ENCODE peak calls at places on chromosomes 16 and 17, in five cellular contexts. I is tibial artery, Z is small intestine, L is dorsolateral prefrontal cortex, P is HFF-Myc. V is an unnamed sample.

GRCh38 chr16:29784901-29785500 is 5.5 kb upstream of the KIF22 start:
- DNase-seq in I (peak; percentile 83), Z (no peak), L (peak; percentile 78), P (no peak), V (no peak)

GRCh38 chr17:73211745-73212144 is 18.9 kb downstream of the COG1 start:
- DNase-seq in I (peak; percentile 41), Z (no peak), L (no peak), P (no peak), V (no peak)

GRCh38 chr16:24045641-24046040 is 209.9 kb downstream of the PRKCB start:
- DNase-seq in I (no peak), Z (no peak), L (no peak), P (no peak), V (no peak)

GRCh38 chr17:77935121-77935571 is 23.4 kb upstream of the TNRC6C start:
- DNase-seq in I (peak; percentile 74), Z (peak; percentile 7), L (no peak), P (no peak), V (no peak)

GRCh38 chr16:73329363-73330306 is 281.7 kb upstream of the ZFHX3 start:
- DNase-seq in I (no peak), Z (peak; percentile 59), L (peak; percentile 89), P (no peak), V (no peak)

GRCh38 chr16:28259091-28259780 is 33.1 kb upstream of the SBK1 start:
- DNase-seq in I (no peak), Z (no peak), L (no peak), P (no peak), V (no peak)

GRCh38 chr17:57739402-57740224 is 5.5 kb downstream of the CCDC182 start:
- DNase-seq in I (no peak), Z (peak; percentile 59), L (no peak), P (peak; percentile 11), V (no peak)

GRCh38 chr17:77125432-77125901 is 15.3 kb upstream of the SEC14L1 start:
- DNase-seq in I (no peak), Z (no peak), L (no peak), P (peak; percentile 94), V (peak; percentile 75)

GRCh38 chr16:30941600-30942420 is 7.1 kb upstream of the ORAI3 start:
- DNase-seq in I (peak; percentile 80), Z (peak; percentile 87), L (peak; percentile 74), P (peak; percentile 51), V (no peak)

GRCh38 chr16:53091508-53092211 is 36.9 kb downstream of the CHD9 start:
- DNase-seq in I (peak; percentile 74), Z (no peak), L (peak; percentile 87), P (peak; percentile 87), V (peak; percentile 97)

GRCh38 chr17:8628172-8628571 is 2.4 kb downstream of the MYH10 start:
- DNase-seq in I (no peak), Z (no peak), L (no peak), P (no peak), V (no peak)
- H3K4me3 ChIP-seq in I (peak overlapping the region; percentile 91), Z (no peak overlapping the region), L (peak overlapping the region; percentile 88), P (peak overlapping the region; percentile 70), V (no peak overlapping the region)

DNA sequence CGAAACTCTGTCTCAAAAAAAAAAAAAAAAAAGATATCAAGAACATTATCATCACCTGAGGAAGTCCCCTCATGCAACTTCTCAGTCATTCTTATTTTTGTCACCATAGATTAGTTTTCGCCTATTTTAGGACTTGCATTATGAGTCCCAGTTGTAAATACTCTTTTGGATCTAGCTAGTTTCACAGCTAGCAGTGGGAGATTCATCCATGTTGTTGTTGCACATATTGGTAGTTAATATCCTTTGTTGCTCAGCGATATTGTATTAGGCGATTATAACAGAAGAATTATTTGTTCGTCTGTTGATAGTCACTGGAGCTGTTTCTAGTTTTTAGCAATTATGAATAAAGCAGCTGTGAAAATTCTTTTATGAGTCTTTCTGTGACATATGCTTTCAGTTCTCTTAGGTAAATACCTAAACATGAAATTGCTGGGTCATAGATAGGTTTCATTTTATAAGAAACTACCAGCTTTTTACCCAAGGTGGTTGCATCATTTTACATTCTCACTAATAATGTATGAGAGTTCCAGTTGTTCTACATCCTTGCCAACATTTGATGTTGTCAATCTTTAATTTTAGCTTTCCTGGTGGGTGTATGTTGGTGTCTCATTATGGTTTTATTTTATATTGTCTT is 40.7 kb upstream of the MAP3K14 start:
- DNase-seq in I (no peak), Z (no peak), L (no peak), P (no peak), V (no peak)
- H3K4me3 ChIP-seq in I (no peak overlapping the region), Z (no peak overlapping the region), L (no peak overlapping the region), P (no peak overlapping the region), V (no peak overlapping the region)

GRCh38 chr16:85082553-85083050 is 29.7 kb downstream of the CIBAR2 start:
- DNase-seq in I (no peak), Z (peak; percentile 15), L (no peak), P (no peak), V (no peak)
- H3K4me3 ChIP-seq in I (no peak overlapping the region), Z (no peak overlapping the region), L (no peak overlapping the region), P (no peak overlapping the region), V (no peak overlapping the region)

DNA sequence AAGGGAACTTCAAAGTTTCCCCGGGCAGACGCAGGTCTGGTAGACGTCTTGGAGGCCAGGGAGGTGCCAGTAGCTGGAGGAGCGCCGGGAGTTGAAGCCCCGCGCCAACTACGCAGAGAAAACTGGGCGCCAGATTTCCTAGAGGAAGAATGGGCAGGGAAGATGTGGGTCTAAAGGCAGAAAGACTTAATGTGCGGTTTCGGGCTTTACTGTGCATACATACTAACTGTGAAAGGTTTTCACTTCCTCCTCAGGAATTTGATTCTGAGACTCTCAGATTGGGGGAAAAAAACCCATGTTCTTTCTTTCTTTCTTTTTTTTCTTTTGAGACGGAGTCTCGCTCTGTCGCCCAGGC is 331 bp upstream of the ZNF287 start:
- DNase-seq in I (no peak), Z (no peak), L (no peak), P (no peak), V (no peak)
- H3K4me3 ChIP-seq in I (peak overlapping the region; percentile 77), Z (no peak overlapping the region), L (peak overlapping the region; percentile 92), P (peak overlapping the region; percentile 81), V (peak overlapping the region; percentile 93)

GRCh38 chr17:60522889-60523626 is 3.0 kb downstream of the APPBP2 start:
- DNase-seq in I (no peak), Z (no peak), L (no peak), P (no peak), V (no peak)
- H3K4me3 ChIP-seq in I (no peak overlapping the region), Z (no peak overlapping the region), L (peak overlapping the region; percentile 93), P (peak overlapping the region; percentile 98), V (no peak overlapping the region)

V was measured in skeletal muscle cell.